ENCODE peak calls at places on chromosomes 5 and 9, in ten cellular contexts. X is right atrium auricular region; H is brain microvascular endothelial cell; D is gastrocnemius medialis; R is cardiac muscle cell; A is tibial artery; Q is ascending aorta; E is CD8-positive, alpha-beta T cell; N is neural progenitor cell; P is mucosa of descending colon. S is an unnamed sample. For H3K36me3, the result is how much of the 10 kb centered on the place peaks cover.

GRCh38 chr5:16897284-16897704 is 38.8 kb downstream of the MYO10 start:
- DNase-seq in H (peak), E (no peak), P (no peak), D (no peak), N (peak), X (no peak), A (no peak), Q (no peak), R (peak), S (no peak)

GRCh38 chr5:138770977-138771376 is 17.8 kb downstream of the CTNNA1 start:
- DNase-seq in Q (no peak), H (no peak), N (no peak), R (no peak), P (no peak), E (no peak), X (no peak), A (no peak), D (no peak), S (no peak)

GRCh38 chr9:121303456-121304451 is 35.8 kb downstream of the GSN start:
- DNase-seq in X (no peak), E (no peak), R (no peak), N (no peak), Q (peak), H (no peak), P (no peak), D (no peak), A (no peak), S (no peak)

GRCh38 chr5:156121234-156121633 is 205.7 kb upstream of the SGCD start:
- DNase-seq in R (no peak), P (no peak), N (no peak), D (no peak), H (no peak), Q (no peak), A (no peak), X (no peak), E (no peak), S (no peak)

GRCh38 chr5:38641003-38641402 is 84.6 kb upstream of the LIFR start:
- DNase-seq in R (no peak), X (no peak), D (no peak), N (no peak), Q (no peak), H (no peak), A (no peak), E (no peak), P (no peak), S (no peak)

GRCh38 chr9:88236531-88237453 is 98.5 kb upstream of the SPATA31C2 start:
- DNase-seq in P (no peak), H (no peak), Q (no peak), E (no peak), R (no peak), X (no peak), D (no peak), N (no peak), A (no peak), S (no peak)

GRCh38 chr5:66323142-66323890 is 179.2 kb downstream of the SREK1 start:
- DNase-seq in N (no peak), Q (no peak), D (no peak), H (no peak), A (no peak), P (no peak), E (no peak), R (no peak), X (no peak), S (no peak)

GRCh38 chr5:65262094-65262493 is 219.6 kb downstream of the ADAMTS6 start:
- DNase-seq in E (no peak), X (no peak), A (no peak), N (no peak), Q (no peak), H (peak), R (peak), D (no peak), P (no peak), S (no peak)

GRCh38 chr9:115891929-115892328 is 261.7 kb upstream of the PAPPA start:
- DNase-seq in Q (no peak), H (peak), X (no peak), D (no peak), E (no peak), A (no peak), P (no peak), N (no peak), R (no peak), S (no peak)

GRCh38 chr5:68141494-68141893 is 74.1 kb upstream of the PIK3R1 start:
- DNase-seq in H (peak), P (no peak), X (no peak), N (no peak), Q (no peak), D (no peak), E (no peak), R (no peak), A (no peak), S (no peak)

GRCh38 chr5:141313711-141314110 is 6.9 kb downstream of the TAF7 start:
- DNase-seq in N (no peak), D (no peak), A (no peak), X (no peak), E (no peak), R (no peak), P (no peak), H (no peak), Q (no peak), S (no peak)

GRCh38 chr5:82754759-82755158 is 322.4 kb downstream of the TMEM167A start:
- DNase-seq in E (no peak), A (no peak), P (no peak), N (no peak), Q (no peak), H (no peak), X (no peak), R (no peak), D (no peak), S (no peak)

GRCh38 chr5:67190443-67190842 is 6.2 kb downstream of the CD180 start:
- DNase-seq in P (no peak), H (no peak), E (no peak), N (no peak), R (no peak), A (no peak), D (no peak), X (no peak), Q (no peak), S (no peak)

GRCh38 chr5:171367424-171368370 is 20.0 kb upstream of the NPM1 start:
- DNase-seq in R (no peak), Q (no peak), E (no peak), D (no peak), A (no peak), X (no peak), N (no peak), P (no peak), H (peak), S (no peak)

GRCh38 chr9:35415769-35416427 is 74.0 kb upstream of the RUSC2 start:
- DNase-seq in X (no peak), P (no peak), D (no peak), N (peak), E (no peak), A (no peak), R (peak), Q (no peak), H (no peak), S (no peak)

GRCh38 chr9:108972626-108973209 is 38.5 kb downstream of the ABITRAM start:
- DNase-seq in Q (no peak), H (no peak), A (no peak), R (no peak), X (no peak), D (no peak), E (no peak), P (no peak), N (no peak), S (no peak)

GRCh38 chr5:42779083-42779482 is 22.5 kb downstream of the CCDC152 start:
- DNase-seq in N (no peak), D (no peak), Q (no peak), R (no peak), X (no peak), E (no peak), A (no peak), P (no peak), H (no peak), S (no peak)

GRCh38 chr5:67678594-67678993 is 482.0 kb upstream of the CD180 start:
- DNase-seq in H (no peak), Q (no peak), A (no peak), P (no peak), D (no peak), R (no peak), X (no peak), E (no peak), N (no peak), S (no peak)

GRCh38 chr5:16049766-16050165 is 129.8 kb downstream of the MARCHF11 start:
- DNase-seq in H (no peak), A (no peak), E (no peak), X (no peak), D (no peak), N (no peak), R (no peak), P (no peak), Q (no peak), S (no peak)

GRCh38 chr9:38423939-38424843 is at the start of gene IGFBPL1:
- DNase-seq in A (no peak), P (peak), X (no peak), D (no peak), E (no peak), R (peak), H (no peak), Q (no peak), N (peak), S (no peak)

GRCh38 chr5:92922231-92922967 is 658.6 kb downstream of the NR2F1-AS1 start:
- DNase-seq in E (no peak), N (peak), Q (no peak), R (no peak), X (no peak), P (no peak), H (no peak), A (no peak), D (no peak), S (no peak)

GRCh38 chr5:112848116-112848811 is 12.8 kb upstream of the SRP19 start:
- DNase-seq in E (peak), P (no peak), N (peak), X (no peak), H (peak), R (peak), A (no peak), Q (no peak), D (no peak), S (no peak)

GRCh38 chr5:154356256-154356655 is 89.5 kb upstream of the SAP30L start:
- DNase-seq in P (no peak), D (no peak), H (peak), R (no peak), E (no peak), X (no peak), N (no peak), A (no peak), Q (no peak), S (no peak)

GRCh38 chr9:125906893-125907292 is 159.7 kb downstream of the PBX3 start:
- DNase-seq in E (no peak), P (no peak), D (no peak), H (no peak), A (no peak), X (no peak), R (no peak), Q (no peak), N (no peak), S (no peak)

GRCh38 chr5:37248387-37248969 is 698 bp downstream of the CPLANE1 start:
- DNase-seq in X (no peak), E (no peak), A (no peak), P (no peak), D (no peak), H (peak), N (peak), Q (no peak), R (peak), S (no peak)

GRCh38 chr5:170057311-170057710 is 48.4 kb upstream of the FOXI1 start:
- DNase-seq in A (no peak), P (no peak), D (no peak), Q (no peak), X (no peak), N (no peak), E (no peak), H (no peak), R (no peak), S (no peak)

GRCh38 chr5:161085081-161085480 is 233.1 kb upstream of the ATP10B start:
- DNase-seq in D (no peak), P (no peak), R (no peak), E (no peak), A (no peak), N (no peak), X (no peak), H (no peak), Q (no peak), S (no peak)

GRCh38 chr9:31243386-31243785 is 1141.1 kb upstream of the ACO1 start:
- DNase-seq in N (peak), A (no peak), X (no peak), R (no peak), H (no peak), P (no peak), E (no peak), Q (no peak), D (no peak), S (no peak)

GRCh38 chr5:66193419-66193818 is 49.3 kb downstream of the SREK1 start:
- DNase-seq in A (no peak), X (no peak), P (no peak), R (no peak), Q (no peak), D (no peak), N (no peak), H (no peak), E (no peak), S (no peak)

GRCh38 chr5:107676702-107677101 is 6.0 kb upstream of the EFNA5 start:
- DNase-seq in E (no peak), Q (no peak), H (peak), D (no peak), P (no peak), A (no peak), N (no peak), X (no peak), R (no peak), S (no peak)

GRCh38 chr9:93012998-93013855 is 45.3 kb upstream of the SUSD3 start:
- DNase-seq in X (no peak), P (no peak), E (peak), A (no peak), R (no peak), D (no peak), H (no peak), N (no peak), Q (no peak), S (no peak)

GRCh38 chr9:91751922-91752321 is 198.1 kb downstream of the ROR2 start:
- DNase-seq in Q (no peak), P (no peak), E (no peak), H (peak), X (no peak), N (no peak), A (no peak), D (no peak), R (no peak), S (no peak)

GRCh38 chr5:10854526-10855277 is 93.7 kb upstream of the DAP start:
- DNase-seq in N (no peak), R (no peak), E (no peak), H (no peak), P (no peak), A (peak), D (peak), X (no peak), Q (no peak), S (no peak)

GRCh38 chr5:90575712-90576111 is 17.1 kb downstream of the ADGRV1 start:
- DNase-seq in R (no peak), X (no peak), E (no peak), H (no peak), P (no peak), Q (no peak), A (no peak), D (no peak), N (no peak), S (no peak)

GRCh38 chr5:118174671-118175070 is 813.7 kb downstream of the DTWD2 start:
- DNase-seq in R (no peak), P (no peak), Q (no peak), X (no peak), A (no peak), N (no peak), E (no peak), D (no peak), H (no peak), S (no peak)

GRCh38 chr5:116174111-116174510 is 89.3 kb downstream of the COMMD10 start:
- DNase-seq in R (no peak), Q (no peak), N (no peak), H (no peak), X (no peak), A (no peak), P (no peak), D (no peak), E (no peak), S (no peak)

GRCh38 chr5:38378579-38378978 is 120.2 kb downstream of the EGFLAM start:
- DNase-seq in Q (no peak), P (no peak), H (no peak), E (no peak), A (no peak), D (no peak), X (no peak), R (no peak), N (no peak), S (no peak)

GRCh38 chr9:116193636-116194035 is 40.0 kb downstream of the PAPPA start:
- DNase-seq in D (no peak), A (no peak), Q (no peak), P (no peak), E (no peak), N (no peak), X (no peak), H (peak), R (no peak), S (no peak)

GRCh38 chr9:16591092-16591491 is 279.4 kb downstream of the BNC2 start:
- DNase-seq in R (no peak), H (no peak), P (no peak), A (no peak), X (no peak), D (no peak), N (no peak), E (no peak), Q (no peak), S (no peak)

GRCh38 chr9:419571-420156 is 205.0 kb downstream of the DOCK8 start:
- DNase-seq in A (no peak), Q (no peak), D (no peak), X (no peak), N (no peak), P (no peak), H (peak), E (no peak), R (no peak), S (no peak)
- H3K36me3 ChIP-seq in A (under half), Q (under half), D (under half), X (under half), N (under half), P (under half), H (under half), E (half or more), R (under half), S (under half)

GRCh38 chr9:32839486-32839885 is 56.1 kb downstream of the TMEM215 start:
- DNase-seq in E (no peak), D (no peak), R (no peak), N (no peak), H (no peak), P (no peak), A (no peak), X (no peak), Q (no peak), S (no peak)
- TF ChIP-seq CTCF in E (no peak), D (no peak), R (no peak), N (no peak), H (no peak), P (no peak), A (no peak), X (no peak), Q (no peak), S (no peak)

GRCh38 chr9:127974002-127974768 is 6.6 kb downstream of the EEIG1 start:
- DNase-seq in X (no peak), R (no peak), P (no peak), N (no peak), H (no peak), Q (no peak), A (no peak), D (no peak), E (peak), S (no peak)

GRCh38 chr9:127974769-127975261 is 6.0 kb downstream of the EEIG1 start:
- DNase-seq in P (peak), Q (no peak), E (peak), H (no peak), N (peak), A (peak), D (no peak), X (no peak), R (no peak), S (no peak)

GRCh38 chr9:127972316-127972871 is 8.4 kb downstream of the EEIG1 start:
- DNase-seq in N (no peak), D (no peak), H (no peak), A (no peak), P (peak), X (no peak), E (peak), Q (no peak), R (no peak), S (no peak)

GRCh38 chr9:127971357-127972315 is 9.2 kb downstream of the EEIG1 start:
- DNase-seq in A (no peak), Q (no peak), X (no peak), D (no peak), E (peak), P (peak), N (peak), H (no peak), R (no peak), S (no peak)

DNA sequence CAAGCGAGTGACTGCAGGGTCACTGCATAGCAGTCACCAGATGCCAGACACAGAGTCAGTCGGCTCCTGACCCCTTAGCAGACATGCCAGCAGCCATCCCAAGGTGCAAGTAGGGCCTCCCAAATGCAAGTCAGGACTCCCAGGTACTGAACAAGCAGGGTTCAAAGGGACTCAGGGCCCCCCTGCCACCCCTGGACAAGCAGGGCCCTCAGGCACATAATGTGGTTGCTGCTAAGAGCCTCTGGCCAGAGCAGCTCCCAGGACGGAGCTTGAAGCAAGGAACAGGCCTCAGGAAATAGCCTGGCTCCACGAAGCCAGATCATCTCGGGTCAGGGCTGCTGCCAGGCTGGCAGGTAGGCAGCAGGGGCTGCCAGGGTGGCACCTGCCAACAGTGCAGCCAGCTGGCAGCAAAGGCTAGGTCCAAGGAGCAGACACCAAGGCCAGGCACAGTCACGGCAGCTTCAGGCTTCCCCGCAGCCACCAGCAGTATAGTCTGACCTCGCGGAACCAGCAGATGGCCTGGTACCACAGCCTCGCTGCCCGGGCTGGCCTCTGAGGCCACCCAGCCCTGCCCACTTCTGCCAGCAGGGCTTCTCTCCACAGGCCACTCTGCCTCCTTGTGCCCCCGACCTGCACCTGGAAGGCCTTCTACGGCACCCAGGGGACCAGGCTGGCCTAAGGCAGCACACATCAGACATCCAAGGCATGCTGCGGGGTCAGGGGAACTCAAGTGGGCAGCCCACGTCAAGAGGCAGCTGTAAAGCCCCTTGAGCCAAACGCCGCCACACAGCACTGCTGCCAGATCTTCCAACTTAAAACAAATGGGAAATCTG is 7.4 kb downstream of the EEIG1 start:
- DNase-seq in X (no peak), E (peak), D (peak), H (no peak), N (no peak), P (peak), Q (no peak), A (no peak), R (no peak), S (no peak)
- H3K36me3 ChIP-seq in X (under half), E (under half), D (under half), H (under half), N (under half), P (under half), Q (under half), A (under half), R (under half), S (under half)

GRCh38 chr5:180201051-180201987 is 7.7 kb downstream of the RASGEF1C start:
- DNase-seq in E (no peak), P (no peak), D (no peak), R (peak), X (no peak), A (no peak), N (peak), H (no peak), Q (no peak), S (no peak)
- TF ChIP-seq CTCF in E (no peak), P (no peak), D (no peak), R (peak), X (peak), A (no peak), N (peak), H (peak), Q (no peak), S (no peak)

GRCh38 chr5:146484714-146485391 is 31.1 kb downstream of the GPR151 start:
- DNase-seq in N (no peak), E (no peak), R (peak), D (no peak), P (no peak), H (no peak), X (no peak), A (no peak), Q (no peak), S (no peak)

GRCh38 chr5:146494656-146495055 is 21.3 kb downstream of the GPR151 start:
- DNase-seq in A (no peak), E (no peak), Q (no peak), N (no peak), R (no peak), D (no peak), H (no peak), P (no peak), X (no peak), S (no peak)

GRCh38 chr5:146490089-146490843 is 25.7 kb downstream of the GPR151 start:
- DNase-seq in H (no peak), N (no peak), Q (no peak), P (no peak), D (no peak), R (no peak), A (no peak), X (no peak), E (no peak), S (no peak)
- H3K36me3 ChIP-seq in H (under half), N (under half), Q (under half), P (under half), D (under half), R (under half), A (under half), X (under half), E (under half), S (under half)

S was measured in thoracic aorta.